ENCODE peak calls at places on chromosomes 4 and X, in four cellular contexts. S is HCT116, I is K562, C is Panc1. K is an unnamed sample.
A peak's percentile ranks its signal among the peaks of the same experiment; 100 is the strongest.

GRCh38 chr4:172683016-172683415 is 485.6 kb upstream of the GALNT7 start:
- DNase-seq in I (no peak), S (no peak), C (no peak), K (no peak)

GRCh38 chr4:40046311-40046980 is 10.2 kb upstream of the N4BP2 start:
- DNase-seq in S (no peak), I (peak; percentile 38), C (no peak), K (peak; percentile 93)

GRCh38 chr4:15238720-15239119 is 189.1 kb upstream of the C1QTNF7 start:
- DNase-seq in C (no peak), I (peak; percentile 41), S (no peak), K (peak; percentile 5)

GRCh38 chr4:77349361-77349760 is 192.4 kb downstream of the CCNG2 start:
- DNase-seq in I (no peak), C (no peak), S (no peak), K (no peak)

GRCh38 chrX:65528705-65529340 is 5.8 kb downstream of the LAS1L start:
- DNase-seq in I (peak; percentile 72), S (no peak), C (peak; percentile 56), K (no peak)

GRCh38 chrX:15546745-15547144 is 46.1 kb downstream of the BMX start:
- DNase-seq in I (no peak), C (no peak), S (no peak), K (no peak)

GRCh38 chrX:135304741-135305140 is 4.5 kb upstream of the ETDC start:
- DNase-seq in S (no peak), C (no peak), I (no peak), K (no peak)

GRCh38 chr4:100106982-100107381 is 83.3 kb downstream of the DDIT4L start:
- DNase-seq in S (no peak), C (no peak), I (no peak), K (no peak)

GRCh38 chrX:131063613-131064012 is 5.5 kb downstream of the ARHGAP36 start:
- DNase-seq in I (peak; percentile 12), S (no peak), C (no peak), K (no peak)

GRCh38 chr4:3418029-3418762 is 23.6 kb upstream of the HGFAC start:
- DNase-seq in I (peak; percentile 37), C (no peak), S (no peak), K (no peak)

GRCh38 chr4:144104509-144105130 is 35.9 kb downstream of the GYPA start:
- DNase-seq in I (peak; percentile 62), S (no peak), C (no peak), K (no peak)

GRCh38 chr4:103019319-103020124 is at the start of gene SLC9B1:
- DNase-seq in S (peak; percentile 91), C (no peak), I (peak; percentile 91), K (peak; percentile 77)

GRCh38 chr4:18042012-18042411 is 20.5 kb upstream of the LCORL start:
- DNase-seq in S (no peak), C (no peak), I (no peak), K (no peak)

GRCh38 chrX:115988825-115989224 is 181.7 kb upstream of the AGTR2 start:
- DNase-seq in I (no peak), S (no peak), C (no peak), K (no peak)

GRCh38 chrX:72029473-72030411 is 102.0 kb downstream of the RTL5 start:
- DNase-seq in S (no peak), I (no peak), C (peak; percentile 20), K (peak; percentile 16)

GRCh38 chrX:71953946-71954345 is 43.3 kb downstream of the NHSL2 start:
- DNase-seq in S (no peak), C (no peak), I (no peak), K (no peak)

GRCh38 chr4:97910005-97910404 is 233.3 kb downstream of the STPG2 start:
- DNase-seq in C (no peak), S (peak; percentile 10), I (no peak), K (no peak)

GRCh38 chrX:109848451-109849050 is 115.5 kb upstream of the ACSL4 start:
- DNase-seq in S (no peak), C (no peak), I (peak; percentile 32), K (peak; percentile 66)

GRCh38 chr4:39541987-39542632 is 14.9 kb upstream of the UGDH start:
- DNase-seq in I (no peak), S (no peak), C (no peak), K (no peak)

GRCh38 chr4:40992472-40993298 is 221.7 kb downstream of the APBB2 start:
- DNase-seq in I (no peak), C (no peak), S (no peak), K (no peak)

GRCh38 chrX:108443065-108443464 is 3.4 kb downstream of the COL4A5 start:
- DNase-seq in C (no peak), S (no peak), I (no peak), K (no peak)

GRCh38 chr4:184385705-184386141 is 88.6 kb downstream of the IRF2 start:
- DNase-seq in C (no peak), I (no peak), S (no peak), K (peak; percentile 92)

GRCh38 chrX:154458954-154459829 is 1.1 kb downstream of the PLXNA3 start:
- DNase-seq in I (no peak), S (no peak), C (no peak), K (no peak)

GRCh38 chr4:100391913-100392312 is 125.9 kb downstream of the EMCN start:
- DNase-seq in C (no peak), I (no peak), S (no peak), K (no peak)

GRCh38 chrX:71111141-71111843 is at the start of gene IL2RG:
- DNase-seq in I (peak; percentile 57), C (no peak), S (no peak), K (no peak)

GRCh38 chrX:17968367-17968766 is 107.3 kb upstream of the RAI2 start:
- DNase-seq in I (no peak), S (no peak), C (no peak), K (no peak)

GRCh38 chrX:1719270-1719669 is 104.4 kb downstream of the ASMT start:
- DNase-seq in I (no peak), S (no peak), C (no peak), K (peak; percentile 56)

GRCh38 chr4:6894086-6894478 is 15.5 kb upstream of the TBC1D14 start:
- DNase-seq in I (no peak), C (no peak), S (no peak), K (no peak)

GRCh38 chr4:86909945-86910344 is 17.7 kb upstream of the C4orf36 start:
- DNase-seq in I (no peak), C (no peak), S (no peak), K (no peak)

GRCh38 chr4:91734682-91735081 is 569.1 kb upstream of the GRID2 start:
- DNase-seq in I (no peak), S (no peak), C (no peak), K (peak; percentile 1)

GRCh38 chrX:133401539-133401938 is 13.8 kb downstream of the GPC4 start:
- DNase-seq in C (no peak), S (no peak), I (no peak), K (no peak)

GRCh38 chr4:39353478-39354177 is 12.5 kb downstream of the RFC1 start:
- DNase-seq in S (no peak), C (no peak), I (no peak), K (no peak)

GRCh38 chrX:38220024-38220935 is at the start of gene SRPX:
- DNase-seq in I (peak; percentile 49), S (peak; percentile 41), C (no peak), K (no peak)

GRCh38 chrX:134548257-134548732 is 88.3 kb downstream of the HPRT1 start:
- DNase-seq in C (no peak), I (peak; percentile 19), S (no peak), K (no peak)

GRCh38 chr4:38943355-38943754 is 75.7 kb downstream of the FAM114A1 start:
- DNase-seq in S (no peak), I (no peak), C (no peak), K (no peak)

GRCh38 chr4:156656911-156657310 is 314.7 kb downstream of the PDGFC start:
- DNase-seq in C (no peak), S (no peak), I (no peak), K (no peak)

GRCh38 chr4:80694178-80694577 is 336.3 kb upstream of the BMP3 start:
- DNase-seq in C (no peak), I (no peak), S (no peak), K (peak; percentile 5)

GRCh38 chr4:117417856-117418255 is 332.5 kb upstream of the TRAM1L1 start:
- DNase-seq in I (no peak), C (no peak), S (no peak), K (no peak)

GRCh38 chrX:86946569-86946968 is 571.0 kb upstream of the KLHL4 start:
- DNase-seq in S (no peak), C (peak; percentile 7), I (peak; percentile 5), K (peak; percentile 30)
- TF ChIP-seq TCF7L2 in S (no peak), C (no peak), I (no peak), K (no peak)

GRCh38 chr4:1008840-1009646 is 2.4 kb upstream of the FGFRL1 start:
- DNase-seq in C (no peak), S (no peak), I (no peak), K (no peak)
- TF ChIP-seq TCF7L2 in C (no peak), S (no peak), I (no peak), K (no peak)

GRCh38 chr4:73669410-73670183 is 49.4 kb upstream of the RASSF6 start:
- DNase-seq in C (no peak), I (no peak), S (no peak), K (no peak)
- TF ChIP-seq TCF7L2 in C (no peak), I (no peak), S (no peak), K (no peak)

DNA sequence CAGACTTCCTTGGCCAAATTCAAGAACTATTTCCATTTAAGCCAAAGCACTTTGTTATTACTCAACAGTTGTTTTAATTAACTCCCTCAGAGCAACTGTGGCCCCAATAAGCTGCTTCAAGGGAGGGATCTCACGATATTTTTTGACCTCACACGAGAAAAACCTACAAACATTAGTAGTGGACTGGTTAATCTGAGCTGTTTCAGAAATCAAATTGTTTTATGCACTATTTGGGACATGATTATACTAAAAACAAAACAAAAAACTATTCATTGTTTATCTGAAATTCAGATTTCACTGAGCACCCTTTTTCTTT is 74.3 kb downstream of the DCHS2 start:
- DNase-seq in S (no peak), C (no peak), I (no peak), K (no peak)
- TF ChIP-seq TCF7L2 in S (no peak), C (no peak), I (no peak), K (no peak)